ENCODE peak calls at places on chromosomes 11 and 22, in five cellular contexts. One of them, this sample, is unnamed.

GRCh38 chr22:50184004-50184461 is 1.7 kb upstream of the TRABD start:
- DNase-seq in COLO829: no peak
- DNase-seq in non-pigmented ciliary epithelial cell: no peak
- DNase-seq in Right ventricle myocardium superior: peak
- DNase-seq in effector memory CD8-positive, alpha-beta T cell: no peak
- DNase-seq in this sample: no peak

GRCh38 chr22:34761111-34761510 is 304.8 kb upstream of the ISX start:
- DNase-seq in COLO829: no peak
- DNase-seq in non-pigmented ciliary epithelial cell: no peak
- DNase-seq in Right ventricle myocardium superior: no peak
- DNase-seq in effector memory CD8-positive, alpha-beta T cell: no peak
- DNase-seq in this sample: no peak

GRCh38 chr11:1719781-1720180 is 22.8 kb downstream of the KRTAP5-6 start:
- DNase-seq in COLO829: no peak
- DNase-seq in non-pigmented ciliary epithelial cell: no peak
- DNase-seq in Right ventricle myocardium superior: no peak
- DNase-seq in effector memory CD8-positive, alpha-beta T cell: no peak
- DNase-seq in this sample: no peak

GRCh38 chr11:2259466-2259830 is 10.9 kb downstream of the ASCL2 start:
- DNase-seq in COLO829: no peak
- DNase-seq in non-pigmented ciliary epithelial cell: no peak
- DNase-seq in Right ventricle myocardium superior: no peak
- DNase-seq in effector memory CD8-positive, alpha-beta T cell: no peak
- DNase-seq in this sample: no peak

GRCh38 chr11:70170596-70171210 is 32.4 kb upstream of the FADD start:
- DNase-seq in COLO829: no peak
- DNase-seq in non-pigmented ciliary epithelial cell: no peak
- DNase-seq in Right ventricle myocardium superior: no peak
- DNase-seq in effector memory CD8-positive, alpha-beta T cell: no peak
- DNase-seq in this sample: no peak

GRCh38 chr11:78044706-78045105 is 19.0 kb upstream of the THRSP start:
- DNase-seq in COLO829: no peak
- DNase-seq in non-pigmented ciliary epithelial cell: no peak
- DNase-seq in Right ventricle myocardium superior: no peak
- DNase-seq in effector memory CD8-positive, alpha-beta T cell: no peak
- DNase-seq in this sample: no peak

GRCh38 chr11:26867286-26867685 is 126.6 kb upstream of the FIBIN start:
- DNase-seq in COLO829: no peak
- DNase-seq in non-pigmented ciliary epithelial cell: no peak
- DNase-seq in Right ventricle myocardium superior: no peak
- DNase-seq in effector memory CD8-positive, alpha-beta T cell: no peak
- DNase-seq in this sample: no peak

GRCh38 chr11:9169595-9170295 is 78.3 kb upstream of the SCUBE2 start:
- DNase-seq in COLO829: no peak
- DNase-seq in non-pigmented ciliary epithelial cell: no peak
- DNase-seq in Right ventricle myocardium superior: no peak
- DNase-seq in effector memory CD8-positive, alpha-beta T cell: no peak
- DNase-seq in this sample: no peak

GRCh38 chr11:45304992-45305335 is 18.8 kb upstream of the SYT13 start:
- DNase-seq in COLO829: no peak
- DNase-seq in non-pigmented ciliary epithelial cell: no peak
- DNase-seq in Right ventricle myocardium superior: no peak
- DNase-seq in effector memory CD8-positive, alpha-beta T cell: no peak
- DNase-seq in this sample: no peak

GRCh38 chr11:65899356-65900124 is 648 bp downstream of the FOSL1 start:
- DNase-seq in COLO829: no peak
- DNase-seq in non-pigmented ciliary epithelial cell: no peak
- DNase-seq in Right ventricle myocardium superior: peak
- DNase-seq in effector memory CD8-positive, alpha-beta T cell: peak
- DNase-seq in this sample: no peak

GRCh38 chr11:10872097-10872496 is 14.2 kb upstream of the ZBED5 start:
- DNase-seq in COLO829: no peak
- DNase-seq in non-pigmented ciliary epithelial cell: no peak
- DNase-seq in Right ventricle myocardium superior: no peak
- DNase-seq in effector memory CD8-positive, alpha-beta T cell: no peak
- DNase-seq in this sample: no peak

GRCh38 chr11:134045799-134046635 is 22.9 kb upstream of the JAM3 start:
- DNase-seq in COLO829: no peak
- DNase-seq in non-pigmented ciliary epithelial cell: no peak
- DNase-seq in Right ventricle myocardium superior: peak
- DNase-seq in effector memory CD8-positive, alpha-beta T cell: no peak
- DNase-seq in this sample: peak

GRCh38 chr22:44797181-44797720 is 44.9 kb downstream of the ARHGAP8 start:
- DNase-seq in COLO829: no peak
- DNase-seq in non-pigmented ciliary epithelial cell: no peak
- DNase-seq in Right ventricle myocardium superior: no peak
- DNase-seq in effector memory CD8-positive, alpha-beta T cell: no peak
- DNase-seq in this sample: no peak

GRCh38 chr11:72719551-72719950 is 32.7 kb downstream of the ARAP1 start:
- DNase-seq in COLO829: no peak
- DNase-seq in non-pigmented ciliary epithelial cell: no peak
- DNase-seq in Right ventricle myocardium superior: no peak
- DNase-seq in effector memory CD8-positive, alpha-beta T cell: no peak
- DNase-seq in this sample: no peak

GRCh38 chr22:43225609-43226008 is 38.7 kb upstream of the TTLL12 start:
- DNase-seq in COLO829: no peak
- DNase-seq in non-pigmented ciliary epithelial cell: no peak
- DNase-seq in Right ventricle myocardium superior: no peak
- DNase-seq in effector memory CD8-positive, alpha-beta T cell: no peak
- DNase-seq in this sample: no peak

GRCh38 chr22:39634530-39635399 is 64.2 kb downstream of the CACNA1I start:
- DNase-seq in COLO829: peak
- DNase-seq in non-pigmented ciliary epithelial cell: peak
- DNase-seq in Right ventricle myocardium superior: no peak
- DNase-seq in effector memory CD8-positive, alpha-beta T cell: no peak
- DNase-seq in this sample: no peak